ENCODE peak calls at places on chromosomes 4 and X, in nine cellular contexts. M, O, X, P, V, Q, U, Z and R are unnamed samples.

GRCh38 chrX:154123241-154124219 is 20.5 kb upstream of the OPN1LW start:
- DNase-seq in M (no peak), O (peak), X (peak), P (peak), V (no peak), Q (no peak), U (no peak), Z (no peak), R (no peak)

GRCh38 chr4:158020734-158021346 is 152.0 kb downstream of the GASK1B start:
- DNase-seq in M (no peak), O (no peak), X (no peak), P (peak), V (no peak), Q (peak), U (peak), Z (no peak), R (no peak)

GRCh38 chr4:609400-610050 is 15.8 kb upstream of the PDE6B start:
- DNase-seq in M (peak), O (no peak), X (no peak), P (no peak), V (peak), Q (no peak), U (no peak), Z (no peak), R (no peak)

GRCh38 chr4:122156819-122157218 is 4.7 kb downstream of the BLTP1 start:
- DNase-seq in M (no peak), O (no peak), X (no peak), P (no peak), V (no peak), Q (no peak), U (no peak), Z (no peak), R (no peak)

GRCh38 chrX:39946822-39947221 is 150.9 kb downstream of the BCOR start:
- DNase-seq in M (no peak), O (no peak), X (no peak), P (peak), V (no peak), Q (no peak), U (peak), Z (no peak), R (no peak)

GRCh38 chr4:184851200-184851541 is 25.4 kb upstream of the ACSL1 start:
- DNase-seq in M (peak), O (no peak), X (peak), P (no peak), V (no peak), Q (no peak), U (no peak), Z (no peak), R (no peak)

GRCh38 chr4:113106076-113106475 is 56.6 kb downstream of the ANK2 start:
- DNase-seq in M (no peak), O (no peak), X (no peak), P (peak), V (no peak), Q (peak), U (peak), Z (no peak), R (peak)

GRCh38 chrX:130682990-130683389 is 220.0 kb downstream of the ENOX2 start:
- DNase-seq in M (no peak), O (no peak), X (no peak), P (peak), V (no peak), Q (no peak), U (peak), Z (no peak), R (no peak)

GRCh38 chrX:13805241-13805640 is 11.7 kb downstream of the GPM6B start:
- DNase-seq in M (no peak), O (no peak), X (no peak), P (no peak), V (no peak), Q (no peak), U (no peak), Z (no peak), R (no peak)

GRCh38 chrX:23815376-23815775 is 32.4 kb downstream of the SAT1 start:
- DNase-seq in M (no peak), O (no peak), X (no peak), P (no peak), V (no peak), Q (no peak), U (no peak), Z (no peak), R (no peak)

GRCh38 chr4:26267087-26267486 is 53.7 kb upstream of the RBPJ start:
- DNase-seq in M (no peak), O (no peak), X (peak), P (no peak), V (no peak), Q (no peak), U (no peak), Z (peak), R (no peak)

GRCh38 chr4:8266088-8266487 is 3.5 kb upstream of the HTRA3 start:
- DNase-seq in M (no peak), O (no peak), X (no peak), P (no peak), V (no peak), Q (no peak), U (no peak), Z (no peak), R (no peak)

GRCh38 chrX:17359500-17359899 is 15.5 kb upstream of the NHS start:
- DNase-seq in M (no peak), O (no peak), X (no peak), P (no peak), V (no peak), Q (no peak), U (peak), Z (no peak), R (no peak)

GRCh38 chrX:53125506-53125905 is 31.6 kb downstream of the KANTR start:
- DNase-seq in M (no peak), O (no peak), X (no peak), P (no peak), V (no peak), Q (no peak), U (no peak), Z (no peak), R (no peak)

GRCh38 chr4:139115226-139115625 is 61.8 kb downstream of the ELF2 start:
- DNase-seq in M (no peak), O (no peak), X (no peak), P (no peak), V (no peak), Q (no peak), U (no peak), Z (no peak), R (no peak)

GRCh38 chr4:24321151-24321550 is 263.2 kb downstream of the DHX15 start:
- DNase-seq in M (no peak), O (no peak), X (no peak), P (no peak), V (no peak), Q (peak), U (peak), Z (no peak), R (no peak)

GRCh38 chrX:113980953-113981352 is 602.9 kb upstream of the HTR2C start:
- DNase-seq in M (no peak), O (no peak), X (no peak), P (no peak), V (no peak), Q (no peak), U (no peak), Z (no peak), R (no peak)

GRCh38 chr4:173264245-173264959 is 69.8 kb downstream of the HMGB2 start:
- DNase-seq in M (no peak), O (no peak), X (peak), P (peak), V (peak), Q (no peak), U (peak), Z (no peak), R (peak)

GRCh38 chr4:14857986-14858385 is 144.3 kb upstream of the CPEB2 start:
- DNase-seq in M (no peak), O (no peak), X (no peak), P (no peak), V (no peak), Q (no peak), U (no peak), Z (no peak), R (no peak)

GRCh38 chr4:157075811-157076577 is at the start of gene GLRB:
- DNase-seq in M (peak), O (no peak), X (peak), P (no peak), V (no peak), Q (peak), U (no peak), Z (no peak), R (peak)

GRCh38 chrX:29407357-29407756 is 808.0 kb upstream of the MAGEB2 start:
- DNase-seq in M (no peak), O (no peak), X (no peak), P (no peak), V (no peak), Q (no peak), U (no peak), Z (no peak), R (no peak)

GRCh38 chr4:165440415-165440882 is 61.6 kb downstream of the CPE start:
- DNase-seq in M (no peak), O (no peak), X (no peak), P (peak), V (no peak), Q (peak), U (peak), Z (peak), R (peak)

GRCh38 chrX:49071877-49072711 is 1.7 kb downstream of the PRAF2 start:
- DNase-seq in M (peak), O (no peak), X (peak), P (peak), V (no peak), Q (no peak), U (peak), Z (peak), R (no peak)